ENCODE peak calls at places on chromosomes 16 and 17, in eight cellular contexts. F is CD8-positive, alpha-beta memory T cell; H is OCI-LY7; U is fibroblast of lung; M is stomach; Q is heart right ventricle; W is foreskin fibroblast; Z is GM23248. O is an unnamed sample.

GRCh38 chr16:50267651-50268050 is 1.3 kb downstream of the ADCY7 start:
- DNase-seq in H (peak; percentile 53), F (peak; percentile 37), Z (no peak), U (no peak), W (no peak), M (no peak), Q (no peak), O (peak; percentile 53)

GRCh38 chr17:21113106-21113690 is 13.6 kb upstream of the DHRS7B start:
- DNase-seq in Z (no peak), H (no peak), M (no peak), F (no peak), U (no peak), W (no peak), Q (no peak), O (no peak)

GRCh38 chr16:86375370-86375769 is 135.0 kb upstream of the FOXF1 start:
- DNase-seq in M (no peak), U (peak; percentile 94), H (no peak), F (no peak), Z (peak; percentile 87), Q (no peak), W (peak; percentile 81), O (no peak)

GRCh38 chr17:32288600-32288999 is 23.0 kb downstream of the RHBDL3 start:
- DNase-seq in Q (no peak), M (no peak), H (no peak), W (no peak), F (no peak), Z (no peak), U (no peak), O (no peak)

GRCh38 chr17:37648555-37648954 is 5.3 kb upstream of the DDX52 start:
- DNase-seq in Z (peak; percentile 81), W (peak; percentile 66), U (peak; percentile 80), F (no peak), Q (no peak), H (no peak), M (no peak), O (no peak)

GRCh38 chr17:45170280-45170975 is 8.8 kb downstream of the HEXIM2 start:
- DNase-seq in F (no peak), Z (no peak), W (no peak), H (no peak), Q (no peak), U (no peak), M (no peak), O (no peak)

GRCh38 chr17:226773-227580 is 45.5 kb upstream of the DOC2B start:
- DNase-seq in M (no peak), H (no peak), U (no peak), Q (no peak), Z (no peak), F (no peak), W (no peak), O (no peak)

GRCh38 chr17:81195941-81196495 is 26.7 kb downstream of the CEP131 start:
- DNase-seq in M (no peak), F (no peak), Q (no peak), H (no peak), W (no peak), U (no peak), Z (no peak), O (no peak)

GRCh38 chr17:17792551-17793377 is 44.0 kb downstream of the SREBF1 start:
- DNase-seq in Q (peak; percentile 63), W (no peak), U (peak; percentile 89), Z (peak; percentile 53), F (peak; percentile 56), H (no peak), M (peak; percentile 38), O (peak; percentile 80)

GRCh38 chr16:4689864-4690704 is 3.3 kb upstream of the NUDT16L1 start:
- DNase-seq in M (no peak), U (no peak), H (no peak), W (no peak), Q (no peak), Z (no peak), F (no peak), O (no peak)
- H3K4me3 ChIP-seq in M (no peak overlapping the region), U (no peak overlapping the region), H (no peak overlapping the region), W (no peak overlapping the region), Q (no peak overlapping the region), Z (no peak overlapping the region), F (no peak overlapping the region), O (no peak overlapping the region)

GRCh38 chr16:56987692-56988091 is 1.7 kb upstream of the NLRC5 start:
- DNase-seq in Q (no peak), H (no peak), M (no peak), Z (no peak), W (no peak), U (no peak), F (no peak), O (no peak)

GRCh38 chr16:56986361-56986760 is 3.0 kb upstream of the NLRC5 start:
- DNase-seq in U (no peak), Z (no peak), M (no peak), Q (no peak), H (peak; percentile 77), F (no peak), W (no peak), O (no peak)

GRCh38 chr16:56988948-56989945 is at the start of gene NLRC5:
- DNase-seq in Q (peak; percentile 85), W (peak; percentile 81), F (peak; percentile 86), U (peak; percentile 80), H (peak; percentile 93), Z (peak; percentile 95), M (peak; percentile 92), O (peak; percentile 74)

GRCh38 chr16:56989988-56990387 is 631 bp downstream of the NLRC5 start:
- DNase-seq in H (no peak), M (no peak), Q (no peak), F (no peak), Z (no peak), W (no peak), U (no peak), O (no peak)

GRCh38 chr16:56988161-56988947 is 1.0 kb upstream of the NLRC5 start:
- DNase-seq in W (no peak), Z (peak; percentile 72), Q (no peak), M (no peak), F (no peak), U (no peak), H (no peak), O (no peak)
- H3K4me3 ChIP-seq in W (peak overlapping the region; percentile 78), Z (peak overlapping the region; percentile 86), Q (peak overlapping the region; percentile 73), M (peak overlapping the region; percentile 74), F (peak overlapping the region; percentile 88), U (peak overlapping the region; percentile 85), H (peak overlapping the region; percentile 80), O (no peak overlapping the region)

GRCh38 chr17:35871415-35871814 is 2.7 kb upstream of the HEATR9 start:
- DNase-seq in U (no peak), Q (no peak), W (no peak), Z (no peak), F (no peak), H (peak; percentile 25), M (no peak), O (peak; percentile 75)
- H3K4me3 ChIP-seq in U (no peak overlapping the region), Q (no peak overlapping the region), W (no peak overlapping the region), Z (no peak overlapping the region), F (no peak overlapping the region), H (no peak overlapping the region), M (no peak overlapping the region), O (no peak overlapping the region)

GRCh38 chr17:49157784-49158183 is 25.2 kb downstream of the B4GALNT2 start:
- DNase-seq in U (no peak), Z (peak; percentile 22), Q (no peak), F (no peak), H (no peak), W (no peak), M (no peak), O (no peak)

GRCh38 chr17:49146620-49147306 is 14.2 kb downstream of the B4GALNT2 start:
- DNase-seq in Q (no peak), H (no peak), Z (peak; percentile 97), M (no peak), U (peak; percentile 99), F (no peak), W (peak; percentile 98), O (no peak)

GRCh38 chr17:49148171-49148570 is 15.6 kb downstream of the B4GALNT2 start:
- DNase-seq in Z (no peak), H (no peak), Q (no peak), U (peak; percentile 51), F (no peak), W (no peak), M (no peak), O (no peak)

GRCh38 chr17:49156256-49156655 is 23.7 kb downstream of the B4GALNT2 start:
- DNase-seq in Z (no peak), H (no peak), U (no peak), Q (no peak), F (no peak), W (no peak), M (no peak), O (no peak)

DNA sequence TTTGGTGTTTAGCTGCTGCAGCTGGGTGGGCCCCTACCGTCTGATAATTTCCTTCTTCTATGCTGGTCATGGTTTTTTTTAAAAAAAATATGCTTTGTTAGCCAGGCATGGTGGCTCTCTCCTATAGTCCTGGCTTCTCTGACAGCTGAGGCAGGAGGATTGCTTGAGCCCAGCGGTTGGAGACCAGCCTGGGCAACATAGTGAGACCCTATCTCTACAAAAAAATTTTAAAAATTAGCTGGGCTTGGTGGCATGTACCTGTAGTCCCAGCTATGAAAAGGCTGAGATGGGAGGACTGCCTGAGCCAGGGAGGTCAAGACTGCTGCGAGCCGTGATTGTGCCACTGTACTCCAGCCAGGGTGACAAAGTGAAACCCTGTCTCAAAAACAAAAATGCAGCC is 19.4 kb downstream of the B4GALNT2 start:
- DNase-seq in Z (no peak), Q (no peak), U (no peak), H (no peak), W (no peak), M (no peak), F (no peak), O (no peak)
- H3K4me3 ChIP-seq in Z (no peak overlapping the region), Q (no peak overlapping the region), U (no peak overlapping the region), H (no peak overlapping the region), W (no peak overlapping the region), M (no peak overlapping the region), F (no peak overlapping the region), O (no peak overlapping the region)

O was measured in Jurkat, Clone E6-1.